ENCODE peak calls at places on chromosomes 5 and 9, in six cellular contexts. T is AG04449, V is left lung, U is fibroblast of lung, C is mammary epithelial cell, A is mucosa of descending colon. X is an unnamed sample.

GRCh38 chr5:72355706-72356299 is 35.6 kb downstream of the PTCD2 start:
- DNase-seq in T (no peak), V (no peak), U (peak), C (peak), A (no peak), X (peak)

GRCh38 chr5:110335361-110336046 is 391.0 kb downstream of the TMEM232 start:
- DNase-seq in T (peak), V (no peak), U (peak), C (no peak), A (no peak), X (no peak)

GRCh38 chr5:179732918-179733763 is 519 bp downstream of the MAML1 start:
- DNase-seq in T (no peak), V (no peak), U (peak), C (peak), A (peak), X (peak)

GRCh38 chr9:9881692-9882091 is 731.1 kb downstream of the PTPRD start:
- DNase-seq in T (no peak), V (no peak), U (no peak), C (peak), A (no peak), X (peak)

GRCh38 chr5:175059687-175060194 is 335.4 kb downstream of the MSX2 start:
- DNase-seq in T (no peak), V (peak), U (peak), C (no peak), A (peak), X (no peak)

GRCh38 chr5:127517110-127517479 is 345 bp upstream of the PRRC1 start:
- DNase-seq in T (no peak), V (no peak), U (peak), C (no peak), A (no peak), X (peak)

GRCh38 chr9:73239868-73240267 is 88.2 kb downstream of the ANXA1 start:
- DNase-seq in T (no peak), V (no peak), U (peak), C (peak), A (no peak), X (peak)

GRCh38 chr5:7391215-7391614 is 4.7 kb upstream of the ADCY2 start:
- DNase-seq in T (no peak), V (no peak), U (peak), C (no peak), A (no peak), X (peak)

GRCh38 chr5:15966651-15967050 is 212.9 kb downstream of the MARCHF11 start:
- DNase-seq in T (no peak), V (no peak), U (no peak), C (no peak), A (no peak), X (peak)

GRCh38 chr9:129138476-129139232 is 27.4 kb downstream of the PTPA start:
- DNase-seq in T (no peak), V (no peak), U (peak), C (peak), A (peak), X (no peak)

GRCh38 chr5:137342764-137343163 is 156.4 kb downstream of the SPOCK1 start:
- DNase-seq in T (no peak), V (no peak), U (peak), C (peak), A (no peak), X (peak)

GRCh38 chr5:39138892-39139291 is 64.7 kb upstream of the RICTOR start:
- DNase-seq in T (peak), V (no peak), U (peak), C (peak), A (no peak), X (peak)

GRCh38 chr9:79461735-79462134 is 110.0 kb upstream of the TLE4 start:
- DNase-seq in T (no peak), V (no peak), U (no peak), C (no peak), A (no peak), X (no peak)

GRCh38 chr9:73426226-73426625 is 274.6 kb downstream of the ANXA1 start:
- DNase-seq in T (no peak), V (no peak), U (no peak), C (no peak), A (no peak), X (no peak)

GRCh38 chr5:83512051-83512745 is 40.7 kb downstream of the VCAN start:
- DNase-seq in T (no peak), V (peak), U (peak), C (no peak), A (no peak), X (no peak)

GRCh38 chr5:42491699-42492098 is 68.5 kb downstream of the GHR start:
- DNase-seq in T (no peak), V (no peak), U (peak), C (no peak), A (no peak), X (no peak)

GRCh38 chr9:107735821-107736220 is 246.3 kb upstream of the KLF4 start:
- DNase-seq in T (no peak), V (no peak), U (no peak), C (no peak), A (no peak), X (no peak)

GRCh38 chr5:143946821-143947220 is 134.9 kb downstream of the HMHB1 start:
- DNase-seq in T (no peak), V (no peak), U (peak), C (no peak), A (no peak), X (no peak)

GRCh38 chr9:92094655-92095054 is 20.6 kb downstream of the SPTLC1 start:
- DNase-seq in T (no peak), V (no peak), U (peak), C (no peak), A (no peak), X (peak)

GRCh38 chr5:1374680-1375055 is 29.8 kb upstream of the CLPTM1L start:
- DNase-seq in T (no peak), V (no peak), U (no peak), C (no peak), A (no peak), X (no peak)

GRCh38 chr5:36696059-36696673 is 89.8 kb downstream of the SLC1A3 start:
- DNase-seq in T (no peak), V (peak), U (peak), C (peak), A (peak), X (peak)

GRCh38 chr5:65157906-65158603 is 323.7 kb downstream of the ADAMTS6 start:
- DNase-seq in T (no peak), V (no peak), U (peak), C (peak), A (no peak), X (peak)

GRCh38 chr9:118596374-118597015 is 772.7 kb downstream of the BRINP1 start:
- DNase-seq in T (no peak), V (no peak), U (peak), C (no peak), A (no peak), X (no peak)

GRCh38 chr9:99385215-99385614 is 163.1 kb downstream of the SEC61B start:
- DNase-seq in T (no peak), V (no peak), U (no peak), C (no peak), A (no peak), X (no peak)

GRCh38 chr5:67515020-67515689 is 318.6 kb upstream of the CD180 start:
- DNase-seq in T (no peak), V (no peak), U (no peak), C (no peak), A (no peak), X (no peak)

GRCh38 chr5:62538017-62538942 is 40.3 kb upstream of the LRRC70 start:
- DNase-seq in T (peak), V (no peak), U (peak), C (peak), A (no peak), X (peak)

GRCh38 chr9:36995927-36996471 is 38.1 kb downstream of the PAX5 start:
- DNase-seq in T (no peak), V (no peak), U (peak), C (peak), A (peak), X (peak)

GRCh38 chr5:105638437-105638836 is 2032.3 kb downstream of the EFNA5 start:
- DNase-seq in T (no peak), V (no peak), U (no peak), C (no peak), A (no peak), X (no peak)

GRCh38 chr9:92974696-92975451 is 27.6 kb downstream of the FGD3 start:
- DNase-seq in T (no peak), V (no peak), U (no peak), C (no peak), A (no peak), X (no peak)

GRCh38 chr5:24547127-24547526 is 97.7 kb downstream of the CDH10 start:
- DNase-seq in T (no peak), V (no peak), U (no peak), C (no peak), A (no peak), X (no peak)

GRCh38 chr9:137240841-137241489 is at the start of gene TUBB4B:
- DNase-seq in T (peak), V (peak), U (peak), C (peak), A (peak), X (peak)
- TF ChIP-seq CTCF in T (no peak), V (no peak), U (no peak), C (no peak), A (no peak), X (no peak)

DNA sequence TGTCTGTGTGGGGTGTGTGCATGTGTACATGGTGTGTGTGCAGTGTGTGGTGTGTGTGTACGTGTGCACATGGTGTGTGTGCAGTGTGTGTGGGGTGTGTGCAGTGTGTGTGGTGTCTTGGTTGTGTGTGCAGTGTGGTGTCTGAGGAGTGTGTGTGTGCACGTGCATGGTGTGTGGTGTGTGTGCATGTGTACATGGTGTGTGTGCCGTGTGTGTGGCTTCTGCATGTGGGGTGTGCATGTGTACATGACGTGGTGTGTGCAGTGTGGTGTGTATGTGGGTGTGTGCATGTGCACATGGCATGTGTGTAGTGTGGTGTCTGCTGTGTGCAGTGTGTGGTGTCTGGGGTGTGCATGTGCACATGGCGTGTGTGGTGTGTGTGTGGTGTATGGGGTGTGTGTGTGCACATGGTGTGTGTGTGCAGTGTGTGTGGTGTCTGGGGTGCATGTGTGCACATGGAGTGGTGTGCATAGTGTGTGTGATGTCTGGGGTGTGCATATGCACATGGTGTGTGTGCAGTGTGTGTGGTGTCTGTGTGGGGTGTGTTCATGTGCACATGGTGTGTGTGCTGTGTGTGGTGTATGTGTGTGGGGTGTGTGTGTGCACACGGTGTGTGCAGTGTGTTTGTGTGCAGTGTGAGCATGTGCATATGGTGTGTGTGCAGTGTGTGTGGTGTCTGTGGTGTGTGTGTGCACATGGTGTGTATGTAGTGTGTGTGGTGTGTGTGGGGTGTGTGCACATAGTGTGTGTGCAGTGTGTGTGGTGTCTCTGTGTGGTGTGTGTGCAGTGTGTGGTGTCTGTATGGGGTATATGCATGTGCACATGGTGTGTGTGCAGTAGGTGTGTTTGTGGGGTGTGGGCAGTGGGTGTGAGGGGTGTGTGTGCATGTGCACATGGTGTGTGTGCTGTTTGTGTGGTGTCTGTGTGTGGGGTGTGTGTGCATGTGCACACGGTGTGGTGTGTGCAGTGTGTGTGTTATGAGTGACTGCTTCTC is 40.6 kb upstream of the ZNG1F start:
- DNase-seq in T (no peak), V (peak), U (peak), C (peak), A (peak), X (peak)
- TF ChIP-seq CTCF in T (no peak), V (no peak), U (no peak), C (no peak), A (no peak), X (no peak)

GRCh38 chr9:106634641-106635040 is 228.3 kb upstream of the ZNF462 start:
- DNase-seq in T (no peak), V (no peak), U (no peak), C (no peak), A (no peak), X (no peak)
- TF ChIP-seq CTCF in T (no peak), V (no peak), U (no peak), C (no peak), A (no peak), X (no peak)

DNA sequence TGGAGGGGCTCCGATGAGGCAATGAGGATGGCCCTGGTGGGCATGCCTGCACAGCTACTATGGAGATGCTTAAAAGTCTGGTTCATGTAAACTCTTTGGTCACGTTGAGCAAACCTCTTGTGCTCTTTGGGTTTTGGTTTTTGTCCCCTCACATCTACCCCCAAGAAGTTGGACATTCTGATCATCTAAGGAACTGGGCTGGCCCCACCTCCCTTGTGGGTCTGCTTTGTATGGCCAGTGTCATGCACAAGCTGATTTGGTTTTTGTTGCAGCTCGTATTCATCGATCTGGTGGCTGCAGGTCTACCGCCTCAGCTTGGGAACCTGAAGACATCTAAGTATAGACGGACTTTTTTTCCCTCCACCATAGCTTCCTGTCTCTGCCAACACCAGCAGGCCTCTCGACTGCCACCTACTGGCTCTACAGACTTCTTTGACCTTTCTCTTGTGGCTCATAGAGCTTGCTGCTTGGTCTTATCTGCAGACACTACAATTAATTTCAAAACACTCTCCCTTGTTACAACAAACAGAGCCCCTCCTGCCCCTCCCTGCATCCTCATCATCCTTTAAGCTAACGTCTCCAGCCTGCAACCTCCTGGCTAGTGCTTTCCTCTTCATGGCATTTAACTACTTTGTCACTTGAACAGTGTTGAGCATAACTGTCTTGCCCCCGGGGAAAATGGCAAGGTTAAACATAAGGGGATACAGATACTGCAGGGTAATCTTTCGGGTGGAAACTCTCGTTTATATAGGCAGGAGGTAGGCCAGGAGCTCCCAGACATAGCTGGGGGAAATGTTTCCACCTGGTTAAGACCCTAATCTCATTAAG is 34.5 kb downstream of the TSTD2 start:
- DNase-seq in T (peak), V (no peak), U (peak), C (peak), A (peak), X (peak)
- TF ChIP-seq CTCF in T (peak), V (peak), U (peak), C (peak), A (peak), X (peak)

GRCh38 chr5:92559743-92560142 is 1021.3 kb downstream of the NR2F1-AS1 start:
- DNase-seq in T (peak), V (no peak), U (peak), C (peak), A (no peak), X (peak)
- TF ChIP-seq CTCF in T (no peak), V (no peak), U (no peak), C (no peak), A (no peak), X (no peak)

GRCh38 chr5:151023651-151024050 is 3.3 kb downstream of the GPX3 start:
- DNase-seq in T (no peak), V (peak), U (peak), C (peak), A (peak), X (peak)
- TF ChIP-seq CTCF in T (no peak), V (no peak), U (no peak), C (no peak), A (no peak), X (no peak)

GRCh38 chr9:74573792-74574191 is 76.7 kb downstream of the RORB start:
- DNase-seq in T (no peak), V (no peak), U (peak), C (no peak), A (no peak), X (no peak)

GRCh38 chr9:74577956-74578355 is 80.8 kb downstream of the RORB start:
- DNase-seq in T (no peak), V (no peak), U (no peak), C (no peak), A (no peak), X (peak)
- TF ChIP-seq CTCF in T (peak), V (no peak), U (peak), C (peak), A (no peak), X (peak)

GRCh38 chr9:35380016-35380415 is 109.9 kb upstream of the RUSC2 start:
- DNase-seq in T (no peak), V (no peak), U (no peak), C (no peak), A (no peak), X (no peak)

GRCh38 chr9:35380619-35381018 is 109.3 kb upstream of the RUSC2 start:
- DNase-seq in T (no peak), V (no peak), U (no peak), C (no peak), A (no peak), X (no peak)

GRCh38 chr9:35385042-35385441 is 104.9 kb upstream of the RUSC2 start:
- DNase-seq in T (peak), V (no peak), U (peak), C (peak), A (no peak), X (peak)
- TF ChIP-seq CTCF in T (peak), V (no peak), U (peak), C (peak), A (no peak), X (peak)

GRCh38 chr5:93096561-93096960 is 484.5 kb downstream of the NR2F1-AS1 start:
- DNase-seq in T (no peak), V (no peak), U (no peak), C (no peak), A (no peak), X (no peak)

GRCh38 chr5:93099902-93100347 is 481.1 kb downstream of the NR2F1-AS1 start:
- DNase-seq in T (no peak), V (no peak), U (peak), C (no peak), A (no peak), X (no peak)

GRCh38 chr5:93100433-93100832 is 480.6 kb downstream of the NR2F1-AS1 start:
- DNase-seq in T (peak), V (no peak), U (peak), C (peak), A (no peak), X (no peak)

DNA sequence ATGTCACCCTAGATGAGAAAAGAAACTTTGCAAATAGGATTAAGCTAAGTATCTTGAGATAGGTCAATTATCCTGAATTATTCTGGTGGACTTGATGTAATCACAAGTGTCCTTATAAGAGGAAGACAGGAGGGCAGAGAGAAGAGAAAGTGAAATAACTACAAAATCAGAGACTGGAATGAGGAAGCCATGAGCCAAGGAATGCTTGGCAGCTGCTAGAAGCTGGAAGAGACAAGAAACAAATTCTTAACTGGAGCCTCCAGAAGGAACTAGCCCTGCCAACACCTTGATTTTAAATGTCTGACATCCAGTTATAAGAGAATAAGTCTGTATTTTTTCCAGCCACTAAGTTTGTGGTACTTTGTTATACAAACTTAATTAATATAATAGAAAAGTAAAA is 480.0 kb downstream of the NR2F1-AS1 start:
- DNase-seq in T (no peak), V (no peak), U (peak), C (no peak), A (no peak), X (no peak)
- TF ChIP-seq CTCF in T (no peak), V (no peak), U (no peak), C (no peak), A (no peak), X (no peak)